ENCODE peak calls at places on chromosomes 1 and 21, in ten cellular contexts. One of them, this sample, is unnamed.

GRCh38 chr1:62175568-62176179 is 19.0 kb upstream of the L1TD1 start:
- DNase-seq in transverse colon: peak; percentile 33
- DNase-seq in sigmoid colon: no peak
- DNase-seq in body of pancreas: peak; percentile 59
- DNase-seq in heart left ventricle: no peak
- DNase-seq in K562: peak; percentile 46
- DNase-seq in GM12892: no peak
- DNase-seq in tibial nerve: no peak
- DNase-seq in A549: no peak
- DNase-seq in adrenal gland: peak; percentile 36
- DNase-seq in this sample: no peak

GRCh38 chr1:96843196-96843595 is 121.6 kb downstream of the PTBP2 start:
- DNase-seq in A549: no peak
- DNase-seq in sigmoid colon: no peak
- DNase-seq in adrenal gland: no peak
- DNase-seq in body of pancreas: no peak
- DNase-seq in K562: no peak
- DNase-seq in heart left ventricle: no peak
- DNase-seq in tibial nerve: no peak
- DNase-seq in GM12892: no peak
- DNase-seq in transverse colon: no peak
- DNase-seq in this sample: no peak

GRCh38 chr1:117970251-117970650 is 40.7 kb downstream of the WDR3 start:
- DNase-seq in GM12892: no peak
- DNase-seq in A549: no peak
- DNase-seq in sigmoid colon: no peak
- DNase-seq in adrenal gland: no peak
- DNase-seq in tibial nerve: no peak
- DNase-seq in transverse colon: no peak
- DNase-seq in K562: no peak
- DNase-seq in body of pancreas: no peak
- DNase-seq in heart left ventricle: no peak
- DNase-seq in this sample: no peak

GRCh38 chr1:170494369-170494768 is 37.6 kb upstream of the GORAB start:
- DNase-seq in transverse colon: peak; percentile 42
- DNase-seq in sigmoid colon: no peak
- DNase-seq in heart left ventricle: no peak
- DNase-seq in GM12892: no peak
- DNase-seq in A549: no peak
- DNase-seq in tibial nerve: no peak
- DNase-seq in adrenal gland: no peak
- DNase-seq in body of pancreas: no peak
- DNase-seq in K562: no peak
- DNase-seq in this sample: no peak

GRCh38 chr1:220877348-220878095 is 1.7 kb upstream of the HLX start:
- DNase-seq in body of pancreas: no peak
- DNase-seq in GM12892: no peak
- DNase-seq in A549: no peak
- DNase-seq in adrenal gland: no peak
- DNase-seq in transverse colon: no peak
- DNase-seq in sigmoid colon: no peak
- DNase-seq in tibial nerve: no peak
- DNase-seq in heart left ventricle: no peak
- DNase-seq in K562: no peak
- DNase-seq in this sample: no peak

GRCh38 chr1:24003331-24003972 is 23.3 kb upstream of the SRSF10 start:
- DNase-seq in transverse colon: no peak
- DNase-seq in body of pancreas: no peak
- DNase-seq in sigmoid colon: no peak
- DNase-seq in tibial nerve: no peak
- DNase-seq in A549: no peak
- DNase-seq in K562: no peak
- DNase-seq in heart left ventricle: no peak
- DNase-seq in adrenal gland: no peak
- DNase-seq in GM12892: no peak
- DNase-seq in this sample: no peak

GRCh38 chr1:101664726-101665125 is 332.0 kb downstream of the OLFM3 start:
- DNase-seq in heart left ventricle: no peak
- DNase-seq in body of pancreas: no peak
- DNase-seq in sigmoid colon: no peak
- DNase-seq in tibial nerve: no peak
- DNase-seq in K562: no peak
- DNase-seq in GM12892: no peak
- DNase-seq in A549: no peak
- DNase-seq in adrenal gland: no peak
- DNase-seq in transverse colon: no peak
- DNase-seq in this sample: no peak

GRCh38 chr1:15100369-15101111 is 53.0 kb upstream of the TMEM51 start:
- DNase-seq in body of pancreas: peak; percentile 66
- DNase-seq in K562: peak; percentile 64
- DNase-seq in GM12892: peak; percentile 62
- DNase-seq in tibial nerve: no peak
- DNase-seq in A549: peak; percentile 38
- DNase-seq in adrenal gland: peak; percentile 50
- DNase-seq in heart left ventricle: no peak
- DNase-seq in transverse colon: peak; percentile 44
- DNase-seq in sigmoid colon: no peak
- DNase-seq in this sample: peak; percentile 45

GRCh38 chr1:22471078-22471477 is 19.4 kb downstream of the ZBTB40 start:
- DNase-seq in transverse colon: no peak
- DNase-seq in heart left ventricle: no peak
- DNase-seq in sigmoid colon: peak; percentile 77
- DNase-seq in A549: no peak
- DNase-seq in K562: peak; percentile 54
- DNase-seq in tibial nerve: peak; percentile 26
- DNase-seq in adrenal gland: peak; percentile 70
- DNase-seq in GM12892: no peak
- DNase-seq in body of pancreas: peak; percentile 50
- DNase-seq in this sample: no peak

GRCh38 chr21:37195078-37195477 is 72.1 kb downstream of the VPS26C start:
- DNase-seq in K562: no peak
- DNase-seq in sigmoid colon: no peak
- DNase-seq in A549: no peak
- DNase-seq in GM12892: no peak
- DNase-seq in body of pancreas: no peak
- DNase-seq in transverse colon: no peak
- DNase-seq in tibial nerve: no peak
- DNase-seq in heart left ventricle: no peak
- DNase-seq in adrenal gland: no peak
- DNase-seq in this sample: no peak

GRCh38 chr1:237890416-237890815 is 306 bp downstream of the ZP4 start:
- DNase-seq in sigmoid colon: no peak
- DNase-seq in GM12892: no peak
- DNase-seq in A549: no peak
- DNase-seq in transverse colon: no peak
- DNase-seq in heart left ventricle: no peak
- DNase-seq in K562: no peak
- DNase-seq in adrenal gland: no peak
- DNase-seq in body of pancreas: no peak
- DNase-seq in tibial nerve: no peak
- DNase-seq in this sample: no peak

GRCh38 chr1:9071554-9072235 is 2.3 kb upstream of the SLC2A5 start:
- DNase-seq in adrenal gland: no peak
- DNase-seq in GM12892: no peak
- DNase-seq in K562: peak; percentile 62
- DNase-seq in A549: no peak
- DNase-seq in sigmoid colon: peak; percentile 65
- DNase-seq in body of pancreas: no peak
- DNase-seq in tibial nerve: no peak
- DNase-seq in heart left ventricle: no peak
- DNase-seq in transverse colon: no peak
- DNase-seq in this sample: no peak

GRCh38 chr1:153119491-153119971 is 6.2 kb upstream of the SPRR2F start:
- DNase-seq in GM12892: no peak
- DNase-seq in body of pancreas: peak; percentile 67
- DNase-seq in adrenal gland: no peak
- DNase-seq in heart left ventricle: no peak
- DNase-seq in tibial nerve: no peak
- DNase-seq in K562: peak; percentile 73
- DNase-seq in A549: no peak
- DNase-seq in sigmoid colon: no peak
- DNase-seq in transverse colon: no peak
- DNase-seq in this sample: no peak

DNA sequence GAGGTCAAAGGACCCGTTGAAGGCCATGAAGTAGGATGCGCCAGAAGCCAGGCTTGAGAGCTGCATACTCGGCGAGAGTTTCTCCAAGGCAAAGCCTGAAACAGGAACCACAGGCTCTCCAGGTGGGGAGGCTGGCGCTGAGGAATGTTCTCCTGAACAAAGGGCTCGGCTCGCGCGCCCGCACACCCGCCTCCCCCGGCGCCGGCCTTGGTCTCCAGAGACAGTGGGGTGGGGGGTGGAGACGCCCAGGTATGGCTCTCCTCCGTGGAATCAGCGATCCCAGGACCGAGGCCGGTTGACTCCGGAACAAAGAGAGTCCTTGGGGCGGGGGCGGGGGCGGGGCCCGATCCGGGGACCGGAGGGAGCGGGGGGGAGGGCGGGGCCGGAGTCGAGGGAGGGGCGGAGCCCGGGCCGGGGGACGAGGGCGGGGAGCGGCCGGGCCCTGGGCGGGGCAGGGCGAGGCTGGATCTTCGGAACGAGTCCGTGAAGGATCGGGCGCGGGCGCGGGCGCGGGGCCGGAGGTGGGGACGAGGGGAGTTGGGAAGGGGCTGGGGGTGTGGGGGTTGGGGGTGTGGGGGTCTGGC is 85.0 kb downstream of the NKAIN1 start:
- DNase-seq in heart left ventricle: peak; percentile 89
- DNase-seq in tibial nerve: peak; percentile 50
- DNase-seq in sigmoid colon: peak; percentile 81
- DNase-seq in transverse colon: peak; percentile 90
- DNase-seq in GM12892: peak; percentile 82
- DNase-seq in adrenal gland: peak; percentile 86
- DNase-seq in A549: peak; percentile 48
- DNase-seq in body of pancreas: peak; percentile 85
- DNase-seq in K562: peak; percentile 93
- DNase-seq in this sample: peak; percentile 75
- TF ChIP-seq POLR2A in heart left ventricle: peak; percentile 17
- TF ChIP-seq POLR2A in tibial nerve: no peak
- TF ChIP-seq POLR2A in sigmoid colon: no peak
- TF ChIP-seq POLR2A in transverse colon: peak; percentile 37
- TF ChIP-seq POLR2A in GM12892: no peak
- TF ChIP-seq POLR2A in adrenal gland: peak; percentile 69
- TF ChIP-seq POLR2A in A549: peak; percentile 35
- TF ChIP-seq POLR2A in body of pancreas: peak; percentile 29
- TF ChIP-seq POLR2A in K562: peak; percentile 77
- TF ChIP-seq POLR2A in this sample: peak; percentile 38

DNA sequence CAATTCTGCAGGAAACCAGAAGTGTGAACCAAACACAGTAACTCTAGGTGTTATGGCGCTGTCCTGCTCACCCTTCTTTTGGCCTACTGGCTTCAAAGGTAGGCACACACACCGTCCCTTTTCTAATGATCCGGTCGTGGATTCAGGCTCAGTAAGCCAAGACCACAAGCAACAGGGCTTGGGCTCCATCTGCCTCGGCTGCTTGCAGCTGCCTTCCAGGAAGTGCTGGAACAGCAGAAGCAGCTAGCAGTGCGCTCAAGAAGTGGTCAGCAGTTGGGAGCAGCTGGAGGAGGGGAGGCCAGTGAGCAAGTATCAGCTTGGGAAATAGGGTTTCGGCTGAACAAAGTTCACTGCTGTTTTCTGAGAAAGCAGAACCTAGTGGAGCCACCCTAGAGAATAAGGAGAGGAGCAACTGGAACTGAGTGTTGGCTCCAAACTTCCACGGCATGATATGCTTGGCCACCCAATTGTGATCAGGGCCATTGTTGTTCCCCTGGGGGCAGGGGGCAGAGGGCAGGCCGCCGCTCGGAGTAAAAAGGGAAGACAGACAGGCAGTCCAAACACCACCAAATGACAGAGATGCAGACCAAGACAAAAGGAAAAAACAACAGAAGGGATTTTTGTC is 173.4 kb downstream of the TOMM20 start:
- DNase-seq in tibial nerve: no peak
- DNase-seq in GM12892: no peak
- DNase-seq in body of pancreas: peak; percentile 54
- DNase-seq in adrenal gland: no peak
- DNase-seq in heart left ventricle: peak; percentile 78
- DNase-seq in sigmoid colon: peak; percentile 92
- DNase-seq in transverse colon: peak; percentile 76
- DNase-seq in A549: no peak
- DNase-seq in K562: peak; percentile 62
- DNase-seq in this sample: no peak
- TF ChIP-seq POLR2A in tibial nerve: no peak
- TF ChIP-seq POLR2A in GM12892: no peak
- TF ChIP-seq POLR2A in body of pancreas: no peak
- TF ChIP-seq POLR2A in adrenal gland: peak; percentile 17
- TF ChIP-seq POLR2A in heart left ventricle: peak; percentile 10
- TF ChIP-seq POLR2A in sigmoid colon: no peak
- TF ChIP-seq POLR2A in transverse colon: no peak
- TF ChIP-seq POLR2A in A549: no peak
- TF ChIP-seq POLR2A in K562: no peak
- TF ChIP-seq POLR2A in this sample: no peak

DNA sequence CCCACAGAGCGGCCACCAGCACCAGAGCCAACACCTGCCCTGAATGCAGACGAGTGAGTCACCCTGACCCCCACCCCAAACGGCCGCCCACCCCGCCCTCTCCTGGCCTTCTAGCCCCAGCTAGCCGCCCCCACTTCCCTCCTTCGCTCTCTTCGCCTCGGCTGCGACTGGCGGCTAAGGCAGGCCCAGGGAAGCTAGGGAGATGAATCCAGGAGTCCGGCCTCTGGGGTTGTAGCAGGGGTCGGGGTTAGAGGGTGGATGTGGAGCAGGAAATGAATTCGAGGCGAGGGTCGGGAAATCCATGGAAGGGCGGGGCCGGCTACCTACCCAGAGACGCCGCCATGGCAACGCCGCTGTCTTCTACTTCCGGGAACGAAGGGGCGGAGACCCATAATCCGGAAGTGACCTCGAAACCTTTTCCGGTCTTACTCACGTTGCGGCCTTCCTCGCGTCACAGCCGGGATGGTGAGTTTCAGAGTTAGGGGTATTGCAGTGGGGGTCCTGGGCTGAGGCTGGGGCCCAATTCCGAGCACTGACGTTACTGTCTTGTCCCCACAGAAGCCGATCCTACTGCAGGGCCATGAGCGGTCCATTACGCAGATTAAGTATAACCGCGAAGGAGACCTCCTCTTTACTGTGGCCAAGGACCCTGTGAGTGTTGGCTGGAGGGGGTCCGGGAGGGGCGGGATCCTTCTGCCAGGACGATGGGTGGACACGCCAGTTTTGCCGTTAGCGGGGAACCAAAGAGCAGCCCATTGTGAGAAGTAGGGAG is at the start of the genes EIF3I and TMEM234:
- DNase-seq in adrenal gland: peak; percentile 92
- DNase-seq in body of pancreas: peak; percentile 91
- DNase-seq in GM12892: peak; percentile 94
- DNase-seq in A549: peak; percentile 89
- DNase-seq in transverse colon: peak; percentile 95
- DNase-seq in tibial nerve: peak; percentile 85
- DNase-seq in heart left ventricle: peak; percentile 94
- DNase-seq in K562: peak; percentile 98
- DNase-seq in sigmoid colon: peak; percentile 97
- DNase-seq in this sample: peak; percentile 88
- TF ChIP-seq POLR2A in adrenal gland: peak; percentile 74
- TF ChIP-seq POLR2A in body of pancreas: peak; percentile 36
- TF ChIP-seq POLR2A in GM12892: peak; percentile 89
- TF ChIP-seq POLR2A in A549: peak; percentile 53
- TF ChIP-seq POLR2A in transverse colon: peak; percentile 71
- TF ChIP-seq POLR2A in tibial nerve: peak; percentile 80
- TF ChIP-seq POLR2A in heart left ventricle: peak; percentile 77
- TF ChIP-seq POLR2A in K562: peak; percentile 97
- TF ChIP-seq POLR2A in sigmoid colon: peak; percentile 61
- TF ChIP-seq POLR2A in this sample: peak; percentile 62

GRCh38 chr1:28552482-28553228 is at the start of gene TRNAU1AP:
- DNase-seq in tibial nerve: peak; percentile 91
- DNase-seq in sigmoid colon: peak; percentile 98
- DNase-seq in transverse colon: peak; percentile 98
- DNase-seq in A549: peak; percentile 67
- DNase-seq in adrenal gland: peak; percentile 96
- DNase-seq in body of pancreas: peak; percentile 97
- DNase-seq in heart left ventricle: peak; percentile 98
- DNase-seq in GM12892: peak; percentile 90
- DNase-seq in K562: peak; percentile 99
- DNase-seq in this sample: peak; percentile 78
- TF ChIP-seq POLR2A in tibial nerve: peak; percentile 83
- TF ChIP-seq POLR2A in sigmoid colon: peak; percentile 64
- TF ChIP-seq POLR2A in transverse colon: peak; percentile 84
- TF ChIP-seq POLR2A in A549: peak; percentile 59
- TF ChIP-seq POLR2A in adrenal gland: peak; percentile 52
- TF ChIP-seq POLR2A in body of pancreas: peak; percentile 33
- TF ChIP-seq POLR2A in heart left ventricle: peak; percentile 80
- TF ChIP-seq POLR2A in GM12892: peak; percentile 69
- TF ChIP-seq POLR2A in K562: peak; percentile 85
- TF ChIP-seq POLR2A in this sample: no peak